ENCODE peak calls at places on chromosomes 7 and 10, in nine cellular contexts. P is sigmoid colon, M is Peyer's patch, H is vagina, Z is heart left ventricle, L is H54, Y is A549, G is GM12891, O is IMR-90. T is an unnamed sample.

GRCh38 chr10:86723009-86723408 is 33.4 kb upstream of the BMPR1A start:
- DNase-seq in Z (no peak), M (no peak), P (no peak), H (no peak), Y (no peak), G (no peak), O (no peak), L (no peak), T (no peak)

GRCh38 chr7:45990276-45990675 is 69.2 kb upstream of the IGFBP3 start:
- DNase-seq in P (no peak), G (no peak), O (no peak), M (no peak), L (no peak), Z (no peak), Y (no peak), H (peak; percentile 25), T (no peak)

GRCh38 chr10:125023862-125024495 is 82.1 kb downstream of the ZRANB1 start:
- DNase-seq in O (no peak), M (no peak), H (no peak), L (no peak), P (peak; percentile 92), Z (peak; percentile 79), G (no peak), Y (no peak), T (peak; percentile 77)

GRCh38 chr7:152402384-152403250 is 33.2 kb downstream of the KMT2C start:
- DNase-seq in H (no peak), Z (no peak), Y (no peak), L (no peak), M (no peak), O (peak; percentile 57), P (no peak), G (no peak), T (no peak)

GRCh38 chr7:91191771-91192170 is 72.5 kb upstream of the FZD1 start:
- DNase-seq in Z (no peak), G (no peak), M (no peak), P (no peak), O (no peak), L (no peak), Y (no peak), H (no peak), T (no peak)

GRCh38 chr7:123580406-123581161 is 21.0 kb upstream of the ASB15 start:
- DNase-seq in P (no peak), M (no peak), Y (no peak), G (no peak), H (no peak), O (peak; percentile 42), Z (no peak), L (no peak), T (no peak)

GRCh38 chr10:12729885-12730284 is 271.6 kb downstream of the CCDC3 start:
- DNase-seq in P (no peak), Z (no peak), G (no peak), Y (no peak), O (no peak), M (no peak), L (no peak), H (no peak), T (no peak)

GRCh38 chr7:43824963-43825362 is 44.4 kb downstream of the MRPS24 start:
- DNase-seq in H (no peak), Z (no peak), L (no peak), O (no peak), M (no peak), G (no peak), P (no peak), Y (no peak), T (no peak)

GRCh38 chr10:94010886-94011285 is 17.2 kb downstream of the PLCE1 start:
- DNase-seq in M (no peak), G (no peak), P (no peak), H (no peak), Y (no peak), L (no peak), O (no peak), Z (no peak), T (no peak)

GRCh38 chr10:77516575-77516974 is 121.0 kb downstream of the KCNMA1 start:
- DNase-seq in P (no peak), Y (no peak), L (no peak), H (no peak), O (no peak), M (no peak), G (no peak), Z (no peak), T (no peak)

GRCh38 chr10:79102056-79102874 is 33.5 kb downstream of the ZMIZ1 start:
- DNase-seq in M (no peak), O (peak; percentile 66), P (peak; percentile 93), G (no peak), Z (peak; percentile 78), L (no peak), H (no peak), Y (no peak), T (peak; percentile 44)

GRCh38 chr7:127391591-127392181 is 822 bp downstream of the ZNF800 start:
- DNase-seq in Y (peak; percentile 8), H (no peak), M (peak; percentile 80), L (peak; percentile 7), O (peak; percentile 24), Z (no peak), G (peak; percentile 20), P (no peak), T (no peak)
- TF ChIP-seq POLR2A in Y (no peak), H (no peak), M (no peak), L (no peak), O (no peak), Z (no peak), G (no peak), P (no peak), T (no peak)

GRCh38 chr7:56063882-56064625 is at the start of gene SUMF2:
- DNase-seq in G (peak; percentile 91), Y (peak; percentile 98), M (peak; percentile 93), P (peak; percentile 94), H (no peak), L (peak; percentile 99), Z (peak; percentile 94), O (peak; percentile 83), T (peak; percentile 91)
- TF ChIP-seq POLR2A in G (peak; percentile 92), Y (peak; percentile 96), M (peak; percentile 79), P (peak; percentile 92), H (no peak), L (peak; percentile 99), Z (peak; percentile 83), O (peak; percentile 64), T (peak; percentile 89)

DNA sequence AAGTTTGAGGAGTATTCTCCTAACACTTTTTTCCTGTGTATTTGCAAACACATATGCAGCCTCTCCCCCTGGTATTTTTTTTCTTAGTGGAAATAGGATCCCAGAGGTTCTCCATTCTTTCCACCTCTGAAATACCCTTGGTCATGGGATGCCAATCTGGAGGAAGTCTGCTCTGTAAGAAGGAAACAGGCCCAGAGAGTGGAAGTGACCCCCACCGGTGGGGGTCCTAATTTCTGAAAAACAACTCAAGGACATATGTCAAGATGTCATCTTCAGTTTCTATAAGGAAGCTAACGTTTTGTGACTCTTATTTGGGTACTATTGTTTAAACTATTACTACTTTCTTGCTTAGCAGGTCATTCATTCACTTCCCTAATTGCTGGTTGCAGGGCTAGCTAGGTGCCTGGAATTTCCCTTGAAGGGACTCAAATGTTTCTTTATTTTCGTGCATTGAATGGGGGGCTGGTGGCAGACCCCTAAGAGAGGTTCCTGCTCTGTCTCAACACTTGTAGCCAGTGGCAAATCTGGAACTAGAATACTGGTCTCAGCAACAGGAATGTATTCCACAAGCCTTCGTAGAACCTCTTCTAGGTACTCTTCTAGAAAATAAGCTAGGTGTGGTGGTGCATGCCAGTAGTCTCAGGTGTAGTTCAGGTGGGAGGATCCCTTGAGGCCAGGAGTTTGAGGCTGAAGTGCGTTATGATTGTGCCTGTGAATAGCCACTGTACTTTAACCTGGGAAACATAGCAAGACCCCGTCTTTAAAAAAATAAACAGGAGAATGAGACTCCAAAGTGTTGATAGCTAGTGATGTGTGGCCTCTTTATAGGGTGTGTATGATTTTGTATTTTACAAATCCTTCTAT is 1.8 kb upstream of the ZNF775 start:
- DNase-seq in H (no peak), M (peak; percentile 44), O (no peak), G (no peak), Z (no peak), L (no peak), Y (no peak), P (no peak), T (no peak)
- TF ChIP-seq POLR2A in H (no peak), M (no peak), O (no peak), G (no peak), Z (no peak), L (no peak), Y (no peak), P (no peak), T (no peak)

DNA sequence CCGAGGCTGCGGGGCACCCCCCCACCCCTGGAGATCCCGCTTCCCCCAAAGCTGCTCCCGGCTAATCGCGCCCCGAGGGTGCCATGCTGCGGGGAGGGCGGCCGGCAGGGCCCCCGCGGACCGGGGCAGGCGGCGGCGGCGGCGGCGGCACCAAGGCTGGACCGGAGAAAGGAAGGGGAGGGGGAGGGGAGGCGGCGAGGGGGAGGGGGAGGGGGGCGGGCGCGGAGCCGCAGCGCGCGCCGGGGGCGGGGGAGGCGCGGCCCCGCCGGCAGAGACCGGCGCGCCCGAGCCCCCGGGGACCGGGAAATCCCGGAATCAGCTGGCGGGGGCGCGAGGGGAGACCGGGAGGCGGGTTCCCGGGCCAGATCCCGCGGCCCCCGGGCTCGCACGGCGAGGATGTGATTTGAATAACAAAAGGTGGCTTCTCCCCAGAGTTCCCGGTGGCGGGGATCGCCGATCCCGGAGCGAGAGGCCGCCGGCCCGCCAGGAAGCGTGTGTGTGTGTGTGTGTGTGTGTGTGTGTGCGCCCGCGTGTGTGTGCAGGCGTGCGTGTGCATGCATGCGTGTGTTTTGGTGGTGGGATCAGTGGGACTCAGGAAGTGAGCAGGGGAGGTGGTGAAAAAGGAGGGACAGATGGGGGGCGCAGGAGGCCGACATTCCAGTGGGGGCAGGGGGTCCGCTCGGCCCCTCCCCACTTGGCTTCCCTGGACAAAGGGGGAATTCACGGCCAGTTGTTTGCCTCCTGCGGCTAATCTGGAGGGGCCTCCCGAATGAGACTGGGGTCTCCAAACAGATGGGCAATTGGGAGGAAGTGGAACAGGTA is 99.5 kb downstream of the HIP1 start:
- DNase-seq in O (peak; percentile 22), H (no peak), Y (no peak), Z (peak; percentile 55), L (peak; percentile 70), M (peak; percentile 62), G (no peak), P (peak; percentile 65), T (no peak)
- TF ChIP-seq POLR2A in O (no peak), H (no peak), Y (peak; percentile 12), Z (no peak), L (peak; percentile 14), M (no peak), G (no peak), P (no peak), T (no peak)

GRCh38 chr7:55305130-55305529 is 60.0 kb upstream of the LANCL2 start:
- DNase-seq in G (no peak), Z (no peak), Y (no peak), M (no peak), O (no peak), L (no peak), H (no peak), P (no peak), T (no peak)
- TF ChIP-seq POLR2A in G (no peak), Z (no peak), Y (no peak), M (no peak), O (no peak), L (no peak), H (no peak), P (no peak), T (no peak)

GRCh38 chr7:99418260-99418659 is 9.5 kb downstream of the BUD31 start:
- DNase-seq in G (no peak), M (no peak), O (no peak), Y (no peak), L (no peak), H (no peak), Z (no peak), P (no peak), T (no peak)
- TF ChIP-seq POLR2A in G (peak; percentile 20), M (no peak), O (no peak), Y (no peak), L (no peak), H (no peak), Z (no peak), P (no peak), T (no peak)

GRCh38 chr7:815284-816216 is 16.7 kb upstream of the SUN1 start:
- DNase-seq in H (no peak), P (peak; percentile 74), M (no peak), Z (no peak), O (no peak), Y (peak; percentile 23), G (peak; percentile 36), L (no peak), T (no peak)
- TF ChIP-seq POLR2A in H (no peak), P (no peak), M (no peak), Z (no peak), O (no peak), Y (no peak), G (no peak), L (no peak), T (no peak)

T was measured in gastrocnemius medialis.